ENCODE peak calls at places on chromosome 4, in four cellular contexts. A, C, D and K are unnamed samples.

GRCh38 chr4:170420255-170420693 is 330.5 kb upstream of the AADAT start:
- DNase-seq in C (no peak), A (no peak), D (no peak), K (no peak)

GRCh38 chr4:146059865-146060264 is 115.7 kb upstream of the LSM6 start:
- DNase-seq in D (no peak), A (no peak), C (no peak), K (no peak)

GRCh38 chr4:185210102-185210981 is 944 bp downstream of the SNX25 start:
- DNase-seq in D (peak; percentile 67), C (peak; percentile 58), A (peak; percentile 15), K (peak; percentile 68)

GRCh38 chr4:146132445-146132844 is 43.1 kb upstream of the LSM6 start:
- DNase-seq in C (no peak), D (no peak), A (peak; percentile 2), K (no peak)

GRCh38 chr4:53841711-53842110 is 222.7 kb downstream of the CHIC2 start:
- DNase-seq in D (no peak), A (no peak), C (no peak), K (no peak)

GRCh38 chr4:102430511-102430910 is 70.6 kb upstream of the NFKB1 start:
- DNase-seq in A (no peak), D (peak; percentile 50), C (no peak), K (peak; percentile 28)

GRCh38 chr4:163367651-163368050 is 24.0 kb downstream of the NPY5R start:
- DNase-seq in C (no peak), D (no peak), A (no peak), K (no peak)

GRCh38 chr4:83334425-83335241 is at the start of gene HPSE:
- DNase-seq in C (peak; percentile 63), A (peak; percentile 49), D (peak; percentile 56), K (peak; percentile 48)